ENCODE peak calls at places on chromosomes 6 and 20, in seven cellular contexts. D, J, Y, B, P, Z and S are unnamed samples.

GRCh38 chr6:137121401-137121997 is 51.9 kb downstream of the IL22RA2 start:
- DNase-seq in D (no peak), J (no peak), Y (no peak), B (no peak), P (no peak), Z (no peak), S (no peak)

GRCh38 chr6:35500782-35501181 is 3.9 kb upstream of the TEAD3 start:
- DNase-seq in D (no peak), J (peak), Y (no peak), B (no peak), P (peak), Z (no peak), S (no peak)

GRCh38 chr6:132812756-132813172 is 1.6 kb upstream of the RPS12 start:
- DNase-seq in D (peak), J (no peak), Y (no peak), B (no peak), P (no peak), Z (no peak), S (no peak)

GRCh38 chr20:10466325-10466724 is 31.2 kb downstream of the SLX4IP start:
- DNase-seq in D (peak), J (no peak), Y (no peak), B (peak), P (peak), Z (no peak), S (no peak)

GRCh38 chr6:98054453-98054852 is 771.4 kb upstream of the MMS22L start:
- DNase-seq in D (no peak), J (no peak), Y (no peak), B (no peak), P (peak), Z (no peak), S (no peak)

GRCh38 chr6:75301537-75301936 is 16.9 kb upstream of the TMEM30A start:
- DNase-seq in D (no peak), J (no peak), Y (no peak), B (no peak), P (no peak), Z (no peak), S (no peak)

GRCh38 chr20:2130062-2130591 is 28.5 kb downstream of the STK35 start:
- DNase-seq in D (no peak), J (no peak), Y (no peak), B (no peak), P (peak), Z (peak), S (no peak)

GRCh38 chr6:4973972-4974885 is 29.6 kb downstream of the RPP40 start:
- DNase-seq in D (peak), J (peak), Y (no peak), B (peak), P (peak), Z (no peak), S (no peak)

GRCh38 chr6:86357877-86358276 is 579.5 kb upstream of the HTR1E start:
- DNase-seq in D (peak), J (no peak), Y (no peak), B (no peak), P (no peak), Z (no peak), S (no peak)

GRCh38 chr20:25859649-25860530 is 163.2 kb upstream of the ZNF337 start:
- DNase-seq in D (peak), J (peak), Y (peak), B (peak), P (peak), Z (peak), S (peak)

GRCh38 chr6:167797079-167797870 is 29.4 kb upstream of the AFDN start:
- DNase-seq in D (no peak), J (no peak), Y (no peak), B (no peak), P (no peak), Z (no peak), S (no peak)

GRCh38 chr20:10848810-10849370 is 175.1 kb upstream of the JAG1 start:
- DNase-seq in D (no peak), J (no peak), Y (no peak), B (peak), P (peak), Z (no peak), S (no peak)

GRCh38 chr6:107108201-107108890 is 7.0 kb downstream of the BEND3 start:
- DNase-seq in D (no peak), J (no peak), Y (no peak), B (no peak), P (no peak), Z (no peak), S (no peak)

GRCh38 chr6:113632220-113632864 is 224.8 kb upstream of the MARCKS start:
- DNase-seq in D (no peak), J (peak), Y (no peak), B (no peak), P (peak), Z (no peak), S (no peak)

GRCh38 chr20:7770046-7770445 is 170.2 kb downstream of the HAO1 start:
- DNase-seq in D (no peak), J (no peak), Y (no peak), B (no peak), P (no peak), Z (no peak), S (no peak)

GRCh38 chr20:54284928-54285704 is 77.2 kb downstream of the PFDN4 start:
- DNase-seq in D (no peak), J (no peak), Y (no peak), B (no peak), P (peak), Z (no peak), S (no peak)

GRCh38 chr20:47181056-47181862 is 175.2 kb downstream of the ZMYND8 start:
- DNase-seq in D (peak), J (no peak), Y (no peak), B (no peak), P (peak), Z (no peak), S (no peak)

GRCh38 chr20:16759161-16759523 is 11.0 kb downstream of the OTOR start:
- DNase-seq in D (no peak), J (no peak), Y (no peak), B (no peak), P (peak), Z (no peak), S (no peak)

GRCh38 chr20:487655-488054 is 25.3 kb upstream of the TBC1D20 start:
- DNase-seq in D (no peak), J (no peak), Y (no peak), B (no peak), P (no peak), Z (no peak), S (no peak)

GRCh38 chr20:24472426-24472825 is 3.0 kb downstream of the SYNDIG1 start:
- DNase-seq in D (no peak), J (no peak), Y (no peak), B (no peak), P (no peak), Z (no peak), S (no peak)

GRCh38 chr20:24470782-24471582 is 1.6 kb downstream of the SYNDIG1 start:
- DNase-seq in D (peak), J (no peak), Y (no peak), B (peak), P (no peak), Z (no peak), S (no peak)

GRCh38 chr20:24468401-24469115 is 871 bp upstream of the SYNDIG1 start:
- DNase-seq in D (no peak), J (no peak), Y (no peak), B (no peak), P (no peak), Z (no peak), S (no peak)

GRCh38 chr20:24469116-24470030 is at the start of gene SYNDIG1:
- DNase-seq in D (peak), J (no peak), Y (no peak), B (peak), P (no peak), Z (peak), S (no peak)

GRCh38 chr20:24470031-24470781 is 777 bp downstream of the SYNDIG1 start:
- DNase-seq in D (peak), J (no peak), Y (no peak), B (no peak), P (no peak), Z (peak), S (no peak)
- H3K4me3 ChIP-seq in D (peak), J (peak), Y (no peak), B (peak), P (no peak), Z (peak), S (peak)

GRCh38 chr6:246349-246748 is 45.9 kb upstream of the DUSP22 start:
- DNase-seq in D (no peak), J (no peak), Y (no peak), B (no peak), P (peak), Z (no peak), S (no peak)
- H3K4me3 ChIP-seq in D (no peak), J (no peak), Y (no peak), B (no peak), P (no peak), Z (no peak), S (no peak)

GRCh38 chr20:64037498-64038213 is 1.7 kb downstream of the C20orf204 start:
- DNase-seq in D (no peak), J (no peak), Y (no peak), B (no peak), P (no peak), Z (no peak), S (no peak)

GRCh38 chr20:64037199-64037497 is 1.2 kb downstream of the C20orf204 start:
- DNase-seq in D (no peak), J (no peak), Y (no peak), B (no peak), P (no peak), Z (no peak), S (no peak)

GRCh38 chr20:64039293-64040160 is 3.5 kb downstream of the C20orf204 start:
- DNase-seq in D (no peak), J (no peak), Y (no peak), B (no peak), P (no peak), Z (no peak), S (no peak)

GRCh38 chr20:64038579-64039292 is 2.8 kb downstream of the C20orf204 start:
- DNase-seq in D (peak), J (peak), Y (peak), B (peak), P (peak), Z (peak), S (peak)

DNA sequence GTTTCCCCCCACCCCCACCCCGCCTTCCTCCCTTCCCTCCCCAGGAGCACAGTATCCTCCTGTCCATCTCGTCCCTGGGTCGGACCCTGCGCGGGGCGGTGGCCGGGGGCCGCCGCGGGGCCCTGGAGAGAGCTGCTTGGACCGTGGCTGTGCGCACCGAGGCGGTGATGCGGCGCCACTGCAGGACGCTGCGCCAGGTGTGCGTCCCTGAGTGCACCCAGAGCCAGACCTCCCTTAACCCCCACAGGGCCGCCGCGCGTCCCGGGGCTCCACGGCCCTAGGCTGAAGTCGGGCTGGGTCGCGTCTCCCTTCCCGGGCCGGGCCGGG is 2.2 kb downstream of the C20orf204 start:
- DNase-seq in D (no peak), J (no peak), Y (no peak), B (no peak), P (no peak), Z (no peak), S (no peak)
- H3K4me3 ChIP-seq in D (peak), J (peak), Y (no peak), B (peak), P (no peak), Z (no peak), S (peak)

GRCh38 chr6:161226005-161226964 is 47.6 kb downstream of the AGPAT4 start:
- DNase-seq in D (no peak), J (no peak), Y (peak), B (no peak), P (no peak), Z (no peak), S (no peak)
- H3K4me3 ChIP-seq in D (no peak), J (no peak), Y (peak), B (no peak), P (no peak), Z (no peak), S (no peak)

GRCh38 chr6:47042238-47042843 is at the start of gene ADGRF1:
- DNase-seq in D (no peak), J (no peak), Y (no peak), B (no peak), P (no peak), Z (no peak), S (no peak)
- H3K4me3 ChIP-seq in D (no peak), J (no peak), Y (no peak), B (no peak), P (no peak), Z (no peak), S (peak)

DNA sequence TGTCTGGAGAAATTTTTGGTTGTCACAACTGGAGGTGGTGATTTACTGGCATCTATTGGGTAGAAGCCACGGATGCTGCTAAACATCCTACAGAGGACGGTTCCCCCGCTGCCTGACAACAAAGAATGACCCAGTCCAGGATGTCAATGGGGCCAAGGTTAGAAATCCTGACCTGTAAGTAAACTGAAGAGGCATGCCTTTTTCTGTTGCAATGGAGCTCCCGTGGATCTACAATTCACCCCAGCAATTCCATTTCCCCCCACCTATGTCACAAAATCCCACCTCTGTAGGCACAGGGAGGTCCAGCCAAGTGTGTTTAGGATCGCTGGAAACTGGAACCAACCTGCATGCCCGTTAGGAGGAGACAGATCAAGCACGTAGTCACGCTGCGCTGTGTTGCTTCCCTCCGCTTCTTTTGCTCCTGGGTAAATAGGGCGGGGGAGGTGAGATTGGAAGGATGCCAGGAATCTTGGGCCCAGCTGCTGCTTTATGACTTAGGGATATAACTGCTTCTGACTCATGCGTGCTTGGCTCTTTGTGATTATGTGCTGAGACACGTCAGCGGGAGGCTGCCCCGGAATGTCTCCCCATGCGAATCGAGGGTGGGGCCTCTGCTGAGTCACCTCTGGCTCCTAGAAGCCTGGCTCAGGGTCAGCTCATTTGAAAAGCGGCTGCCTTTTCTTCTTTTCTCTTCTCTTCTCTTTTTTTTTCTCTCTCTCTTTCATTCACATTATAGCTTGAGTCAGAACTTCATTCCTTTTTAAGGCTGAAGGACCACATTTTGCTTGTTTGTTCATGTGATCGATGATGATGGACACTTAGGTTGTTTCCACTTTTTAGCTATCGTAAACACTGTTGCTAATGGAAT is 12.4 kb upstream of the PEDS1 start:
- DNase-seq in D (peak), J (peak), Y (peak), B (peak), P (peak), Z (peak), S (peak)
- H3K4me3 ChIP-seq in D (peak), J (peak), Y (no peak), B (peak), P (peak), Z (no peak), S (peak)

GRCh38 chr6:119661078-119661477 is 311.5 kb upstream of the MAN1A1 start:
- DNase-seq in D (no peak), J (no peak), Y (no peak), B (no peak), P (no peak), Z (no peak), S (no peak)
- H3K4me3 ChIP-seq in D (no peak), J (no peak), Y (no peak), B (no peak), P (no peak), Z (no peak), S (no peak)

DNA sequence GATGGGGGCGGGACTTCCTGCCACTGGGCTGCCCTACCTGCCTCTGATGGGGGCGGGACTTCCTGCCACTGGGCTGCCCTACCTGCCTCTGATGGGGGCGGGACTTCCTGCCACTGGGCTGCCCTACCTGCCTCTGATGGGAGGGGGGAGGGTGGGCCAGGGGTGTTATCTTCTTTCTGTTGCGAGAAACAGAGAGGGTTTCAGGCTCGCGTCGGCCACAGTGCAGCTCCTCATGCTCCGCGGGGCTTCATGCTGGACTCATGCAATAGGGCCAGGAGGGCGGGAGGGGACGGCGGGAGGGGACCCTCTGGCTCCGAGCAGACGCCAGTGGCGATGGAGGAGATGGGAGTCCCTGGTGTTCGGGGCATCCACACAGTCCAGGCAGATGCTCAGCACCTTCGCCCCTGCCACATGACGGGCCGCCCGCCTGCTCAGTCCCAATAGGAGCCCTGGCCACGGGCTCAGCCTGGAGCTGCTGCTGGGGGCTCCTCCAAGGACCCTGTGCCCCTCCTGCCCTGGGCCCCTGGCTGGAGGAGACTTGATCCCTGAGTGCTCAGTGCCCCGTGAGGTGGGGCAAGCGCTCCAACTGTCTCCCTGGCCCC is 48.8 kb upstream of the CHRNA4 start:
- DNase-seq in D (no peak), J (no peak), Y (no peak), B (no peak), P (no peak), Z (no peak), S (no peak)
- H3K4me3 ChIP-seq in D (no peak), J (no peak), Y (no peak), B (no peak), P (no peak), Z (no peak), S (no peak)

DNA sequence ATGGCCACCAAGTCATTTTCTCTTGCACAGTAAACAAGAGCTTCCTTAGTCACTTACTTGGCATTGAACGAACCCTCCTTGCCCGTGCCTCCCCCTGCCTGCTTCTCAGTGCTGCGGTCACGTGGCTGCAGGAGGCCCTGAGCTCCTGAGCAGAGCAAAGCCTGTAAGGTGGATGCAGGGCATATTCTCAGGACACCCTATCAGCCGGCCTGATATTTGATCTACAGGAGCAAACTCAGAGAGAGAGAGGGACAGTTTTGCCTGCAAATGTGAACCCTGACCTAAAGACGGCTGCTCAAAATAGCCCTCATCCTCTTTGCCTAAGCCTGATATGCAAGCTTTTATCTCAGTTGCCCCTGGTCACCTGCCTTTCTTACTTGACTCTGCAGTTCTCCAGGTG is 93.0 kb upstream of the POPDC3 start:
- DNase-seq in D (peak), J (peak), Y (no peak), B (no peak), P (peak), Z (no peak), S (no peak)
- H3K4me3 ChIP-seq in D (no peak), J (no peak), Y (no peak), B (no peak), P (no peak), Z (no peak), S (no peak)